ENCODE peak calls at places on chromosomes 1 and 21, in nine cellular contexts. H is T-helper 1 cell; L is activated CD4-positive, CD25-positive, alpha-beta regulatory T cell treated with anti-CD3 and anti-CD28 coated beads, Interleukin-2, amount 50 U/mL, for 72 hours; T is T follicular helper cell; U is glutamatergic neuron; O is right cardiac atrium; J is putamen; P is GM04504; V is iris pigment epithelial cell. G is an unnamed sample.

GRCh38 chr1:205373022-205373421 is 16.3 kb upstream of the KLHDC8A start:
- DNase-seq in J (no peak), L (no peak), H (no peak), U (no peak), P (no peak), V (no peak), O (no peak), T (no peak), G (no peak)

GRCh38 chr1:175701590-175701989 is 41.8 kb downstream of the TNR start:
- DNase-seq in O (no peak), L (no peak), H (no peak), J (no peak), P (no peak), T (no peak), U (no peak), V (no peak), G (no peak)

GRCh38 chr1:217525773-217526490 is 105.0 kb downstream of the GPATCH2 start:
- DNase-seq in O (no peak), P (no peak), V (peak), J (no peak), U (no peak), H (no peak), L (no peak), T (no peak), G (no peak)

GRCh38 chr1:10291705-10292104 is 81.3 kb downstream of the KIF1B start:
- DNase-seq in P (no peak), J (no peak), V (no peak), L (no peak), O (no peak), T (no peak), H (no peak), U (no peak), G (no peak)

GRCh38 chr1:32967863-32968571 is 3.4 kb upstream of the RNF19B start:
- DNase-seq in T (no peak), P (no peak), O (no peak), L (no peak), U (no peak), V (peak), H (no peak), J (no peak), G (no peak)

GRCh38 chr1:115302390-115302961 is 35.6 kb downstream of the NGF start:
- DNase-seq in V (peak), O (peak), P (peak), H (no peak), T (no peak), U (no peak), L (no peak), J (no peak), G (no peak)

GRCh38 chr1:90850181-90850924 is 133.3 kb upstream of the BARHL2 start:
- DNase-seq in T (no peak), J (no peak), U (peak), L (no peak), H (no peak), O (peak), V (peak), P (no peak), G (no peak)

GRCh38 chr1:64469121-64469520 is 808 bp upstream of the CACHD1 start:
- DNase-seq in V (no peak), U (no peak), H (no peak), L (no peak), J (no peak), P (no peak), T (no peak), O (no peak), G (no peak)

GRCh38 chr1:27342391-27342777 is 562 bp downstream of the SYTL1 start:
- DNase-seq in H (peak), O (no peak), V (no peak), J (no peak), U (no peak), T (no peak), L (no peak), P (no peak), G (no peak)

GRCh38 chr1:11729498-11730428 is 6.2 kb upstream of the AGTRAP start:
- DNase-seq in O (no peak), T (no peak), H (no peak), V (no peak), L (no peak), J (peak), P (no peak), U (no peak), G (peak)

GRCh38 chr1:64550505-64550904 is 80.6 kb downstream of the CACHD1 start:
- DNase-seq in O (no peak), U (no peak), L (no peak), H (peak), P (no peak), T (no peak), J (no peak), V (no peak), G (no peak)

GRCh38 chr21:41899431-41900202 is 20.5 kb upstream of the PRDM15 start:
- DNase-seq in V (no peak), L (peak), P (no peak), U (no peak), H (peak), J (no peak), T (no peak), O (no peak), G (no peak)

GRCh38 chr1:35319988-35320713 is 51.6 kb downstream of the ZMYM4 start:
- DNase-seq in O (no peak), V (peak), H (no peak), U (no peak), L (no peak), J (no peak), P (peak), T (no peak), G (no peak)

GRCh38 chr1:154797175-154797574 is 72.9 kb downstream of the KCNN3 start:
- DNase-seq in P (no peak), V (no peak), T (no peak), L (no peak), J (no peak), U (no peak), H (no peak), O (no peak), G (no peak)

GRCh38 chr1:161207173-161207572 is 5.0 kb downstream of the NDUFS2 start:
- DNase-seq in O (peak), T (no peak), L (no peak), U (no peak), J (no peak), H (no peak), V (peak), P (no peak), G (no peak)

GRCh38 chr1:197180252-197180878 is 33.9 kb upstream of the ASPM start:
- DNase-seq in H (peak), O (no peak), V (peak), P (peak), J (peak), L (no peak), T (no peak), U (no peak), G (no peak)